ENCODE peak calls at places on chromosomes 5 and 9, in five cellular contexts. A is OCI-M1; S is HL-60; X is heart left ventricle; L is activated T-helper 1 cell treated with anti-CD3 and anti-CD28 coated beads, Interleukin-2, amount 50 U/mL, for 16 hours. C is an unnamed sample.

GRCh38 chr9:125416517-125416916 is 154.9 kb downstream of the GAPVD1 start:
- DNase-seq in X (no peak), A (no peak), L (no peak), S (no peak), C (no peak)

GRCh38 chr9:37408933-37409710 is 13.4 kb upstream of the GRHPR start:
- DNase-seq in S (no peak), X (no peak), A (no peak), L (peak), C (no peak)

GRCh38 chr9:130118841-130119520 is 53.2 kb upstream of the NCS1 start:
- DNase-seq in L (no peak), X (no peak), S (no peak), A (no peak), C (no peak)

GRCh38 chr9:133103183-133103986 is 17.7 kb downstream of the RALGDS start:
- DNase-seq in S (no peak), A (peak), X (peak), L (peak), C (peak)

GRCh38 chr9:131012396-131012917 is 3.5 kb downstream of the LAMC3 start:
- DNase-seq in S (no peak), L (no peak), A (no peak), X (peak), C (no peak)

GRCh38 chr9:94944623-94945022 is 218.1 kb downstream of the AOPEP start:
- DNase-seq in X (no peak), S (no peak), A (no peak), L (no peak), C (no peak)

GRCh38 chr5:16666861-16667481 is 50.2 kb upstream of the RETREG1 start:
- DNase-seq in S (no peak), L (no peak), X (peak), A (no peak), C (peak)

GRCh38 chr5:1842026-1842819 is 40.5 kb downstream of the IRX4 start:
- DNase-seq in L (no peak), S (no peak), X (no peak), A (no peak), C (no peak)

GRCh38 chr5:67015577-67016290 is 180.9 kb downstream of the CD180 start:
- DNase-seq in S (no peak), L (no peak), X (no peak), A (peak), C (peak)

GRCh38 chr5:178310130-178310865 is 77.7 kb upstream of the PHYKPL start:
- DNase-seq in X (no peak), L (no peak), A (no peak), S (no peak), C (no peak)

GRCh38 chr5:93209476-93209875 is 371.5 kb downstream of the NR2F1-AS1 start:
- DNase-seq in S (no peak), A (no peak), L (no peak), X (no peak), C (no peak)

GRCh38 chr5:112848116-112848811 is 12.8 kb upstream of the SRP19 start:
- DNase-seq in S (peak), X (no peak), A (peak), L (no peak), C (peak)

GRCh38 chr5:125485003-125485641 is 738.7 kb upstream of the ZNF608 start:
- DNase-seq in A (no peak), S (no peak), L (no peak), X (peak), C (peak)

GRCh38 chr5:74477761-74478160 is 162.8 kb downstream of the ENC1 start:
- DNase-seq in A (no peak), S (no peak), X (no peak), L (no peak), C (no peak)

GRCh38 chr9:132328580-132328979 is 26.2 kb downstream of the SETX start:
- DNase-seq in X (no peak), L (no peak), S (no peak), A (no peak), C (no peak)

GRCh38 chr5:73789851-73790281 is 163.9 kb downstream of the ARHGEF28 start:
- DNase-seq in S (no peak), X (no peak), L (no peak), A (no peak), C (peak)

GRCh38 chr5:15993334-15993733 is 186.3 kb downstream of the MARCHF11 start:
- DNase-seq in X (no peak), A (no peak), L (no peak), S (no peak), C (peak)

GRCh38 chr9:118473527-118473926 is 769.3 kb downstream of the TLR4 start:
- DNase-seq in L (no peak), A (no peak), S (no peak), X (no peak), C (no peak)

GRCh38 chr9:16512281-16512680 is 358.2 kb downstream of the BNC2 start:
- DNase-seq in A (no peak), X (no peak), S (no peak), L (no peak), C (no peak)

GRCh38 chr9:129319076-129319937 is 141.2 kb upstream of the IER5L start:
- DNase-seq in L (no peak), X (no peak), S (no peak), A (no peak), C (no peak)

GRCh38 chr9:82445556-82445955 is 457.0 kb downstream of the SPATA31D1 start:
- DNase-seq in S (no peak), X (no peak), A (no peak), L (no peak), C (no peak)

C was measured in endothelial cell of umbilical vein.